ENCODE peak calls at places on chromosomes 5 and 9, in nine cellular contexts. N is T-helper 9 cell; U is fibroblast of pulmonary artery; M is SW480; X is fibroblast of lung; B is AG20443; G is dorsolateral prefrontal cortex; T is NCI-H1694 treated with DMSO at 0.1 percent for 48 hours; W is effector memory CD4-positive, alpha-beta T cell. C is an unnamed sample.

GRCh38 chr9:23322392-23322791 is 503.6 kb downstream of the ELAVL2 start:
- DNase-seq in M (peak; percentile 4), X (no peak), B (peak; percentile 6), N (no peak), U (no peak), G (no peak), T (no peak), W (no peak), C (peak; percentile 12)

GRCh38 chr9:112757300-112757883 is 6.8 kb downstream of the SNX30 start:
- DNase-seq in T (no peak), N (no peak), M (no peak), G (no peak), U (peak; percentile 70), W (no peak), X (peak; percentile 41), B (no peak), C (no peak)

GRCh38 chr5:138351056-138351455 is 1.4 kb upstream of the KDM3B start:
- DNase-seq in N (no peak), U (peak; percentile 79), M (no peak), G (no peak), X (peak; percentile 75), B (peak; percentile 33), W (no peak), T (no peak), C (no peak)

GRCh38 chr5:161544350-161544765 is 2.2 kb downstream of the GABRB2 start:
- DNase-seq in B (peak; percentile 71), N (no peak), G (peak; percentile 66), T (peak; percentile 49), M (peak; percentile 70), W (no peak), X (peak; percentile 32), U (peak; percentile 55), C (peak; percentile 88)

GRCh38 chr5:139764250-139764791 is 31.3 kb upstream of the PSD2 start:
- DNase-seq in T (peak; percentile 21), N (no peak), U (no peak), X (no peak), B (peak; percentile 51), G (peak; percentile 85), W (no peak), M (no peak), C (peak; percentile 67)

GRCh38 chr5:115389074-115389798 is 92.8 kb upstream of the CCDC112 start:
- DNase-seq in X (peak; percentile 91), W (no peak), U (no peak), T (no peak), B (peak; percentile 34), M (no peak), N (no peak), G (no peak), C (no peak)

GRCh38 chr9:89919171-89919681 is 314.4 kb downstream of the GADD45G start:
- DNase-seq in B (no peak), U (no peak), N (peak; percentile 5), G (no peak), W (peak; percentile 4), X (no peak), T (peak; percentile 57), M (no peak), C (peak; percentile 97)

GRCh38 chr9:88742483-88742882 is 207.5 kb downstream of the NXNL2 start:
- DNase-seq in U (peak; percentile 75), M (no peak), W (no peak), T (no peak), X (peak; percentile 93), G (no peak), B (peak; percentile 85), N (no peak), C (no peak)

GRCh38 chr9:10843151-10843550 is 230.3 kb upstream of the PTPRD start:
- DNase-seq in W (no peak), T (no peak), B (no peak), X (no peak), G (no peak), N (no peak), M (no peak), U (no peak), C (no peak)

GRCh38 chr5:137004279-137004678 is 494.8 kb downstream of the SPOCK1 start:
- DNase-seq in N (no peak), B (no peak), M (no peak), U (no peak), G (no peak), W (no peak), X (no peak), T (no peak), C (no peak)

GRCh38 chr5:160500776-160501175 is 79.1 kb downstream of the PTTG1 start:
- DNase-seq in T (no peak), B (no peak), W (no peak), X (no peak), U (no peak), N (no peak), M (no peak), G (no peak), C (peak; percentile 14)

GRCh38 chr9:127838375-127839078 is 15.9 kb downstream of the ENG start:
- DNase-seq in B (peak; percentile 94), U (peak; percentile 94), N (no peak), T (no peak), G (no peak), W (no peak), X (peak; percentile 96), M (peak; percentile 25), C (no peak)

GRCh38 chr5:178502401-178503100 is 87.6 kb downstream of the COL23A1 start:
- DNase-seq in T (no peak), W (no peak), M (peak; percentile 10), B (no peak), N (no peak), X (peak; percentile 5), G (no peak), U (no peak), C (no peak)

GRCh38 chr5:88769165-88769564 is 113.8 kb downstream of the MEF2C start:
- DNase-seq in N (no peak), G (no peak), B (peak; percentile 44), U (no peak), T (no peak), M (no peak), X (no peak), W (no peak), C (no peak)